ENCODE peak calls at places on chromosomes 13 and 19, in eight cellular contexts. F is stomach, O is K562, Y is endothelial cell of umbilical vein, L is GM23338, E is upper lobe of left lung, A is breast epithelium, S is HCT116. N is an unnamed sample.

GRCh38 chr19:40666803-40667438 is 23.5 kb downstream of the NUMBL start:
- DNase-seq in S (no peak), Y (no peak), O (no peak), E (no peak), A (no peak), L (no peak), F (no peak), N (no peak)

GRCh38 chr19:17107546-17108452 is 32.2 kb downstream of the MYO9B start:
- DNase-seq in L (no peak), Y (peak), F (peak), S (peak), E (peak), O (no peak), A (peak), N (no peak)

GRCh38 chr19:32881766-32882165 is 12.2 kb upstream of the SLC7A9 start:
- DNase-seq in A (peak), S (no peak), F (peak), L (no peak), Y (no peak), E (peak), O (no peak), N (no peak)

GRCh38 chr19:45177817-45178261 is at the start of gene TRAPPC6A:
- DNase-seq in F (peak), E (no peak), S (no peak), A (no peak), L (peak), Y (no peak), O (no peak), N (no peak)

GRCh38 chr19:3161453-3161852 is 17.1 kb upstream of the S1PR4 start:
- DNase-seq in E (no peak), F (no peak), O (no peak), S (no peak), L (no peak), Y (peak), A (no peak), N (no peak)

GRCh38 chr19:3398114-3398899 is 31.9 kb downstream of the NFIC start:
- DNase-seq in O (no peak), L (peak), A (peak), E (peak), S (no peak), F (peak), Y (no peak), N (no peak)

GRCh38 chr13:44904982-44905381 is 84.3 kb downstream of the NUFIP1 start:
- DNase-seq in F (peak), A (no peak), L (no peak), S (no peak), O (no peak), E (no peak), Y (peak), N (no peak)

GRCh38 chr13:113981201-113981605 is 7.3 kb upstream of the C13orf46 start:
- DNase-seq in A (peak), E (peak), O (no peak), F (peak), L (no peak), Y (no peak), S (peak), N (no peak)

GRCh38 chr13:109494955-109495354 is 291.4 kb downstream of the IRS2 start:
- DNase-seq in S (no peak), Y (no peak), E (no peak), L (no peak), F (no peak), A (no peak), O (no peak), N (no peak)

GRCh38 chr13:33053397-33054066 is 37.3 kb downstream of the KL start:
- DNase-seq in S (no peak), L (no peak), E (no peak), F (no peak), A (no peak), Y (no peak), O (no peak), N (no peak)

GRCh38 chr13:48500652-48501197 is 32.2 kb downstream of the RCBTB2 start:
- DNase-seq in Y (no peak), O (no peak), L (peak), S (no peak), E (no peak), A (no peak), F (no peak), N (no peak)

GRCh38 chr19:57888107-57888493 is 737 bp downstream of the ZNF814 start:
- DNase-seq in E (no peak), A (no peak), Y (no peak), O (no peak), S (no peak), F (no peak), L (peak), N (no peak)

DNA sequence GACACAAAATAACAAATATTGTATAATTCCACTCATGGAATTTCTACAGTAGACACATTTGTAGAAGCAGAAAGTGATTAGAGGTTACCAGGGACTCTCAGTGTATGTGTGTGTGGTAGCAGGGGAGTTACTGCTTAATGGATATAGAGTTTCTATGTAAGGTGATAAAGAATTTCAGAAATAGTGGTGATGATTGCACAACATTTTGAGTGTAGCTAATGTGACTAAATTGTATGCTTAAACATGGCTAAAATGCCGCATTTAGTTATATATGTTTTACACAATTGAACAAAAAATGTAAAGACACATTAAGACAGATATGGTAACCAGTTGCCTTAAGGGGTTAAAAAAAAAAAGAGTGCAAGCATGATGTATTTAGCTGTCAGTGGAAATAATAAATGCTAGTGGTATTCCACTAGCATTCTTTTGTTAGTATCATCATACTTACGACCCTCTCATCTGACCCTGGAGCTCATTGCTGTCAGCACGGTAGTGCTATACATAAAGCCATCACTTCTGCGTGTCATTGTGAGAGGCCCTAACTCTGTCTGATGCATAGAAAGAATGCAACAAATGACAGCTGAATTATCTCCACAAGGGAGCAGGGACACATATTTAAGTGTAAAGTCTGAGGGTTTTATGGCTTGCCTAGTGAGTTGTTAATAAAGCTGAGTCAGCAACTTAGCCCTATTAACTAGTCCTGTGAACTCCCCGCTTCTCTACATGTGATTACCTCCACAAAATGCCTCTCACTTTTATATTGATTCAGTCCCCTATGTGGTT is 134.1 kb upstream of the RXFP2 start:
- DNase-seq in A (no peak), F (no peak), S (no peak), L (no peak), Y (no peak), E (no peak), O (no peak), N (no peak)
- TF ChIP-seq POLR2AphosphoS5 in A (no peak), F (no peak), S (no peak), L (no peak), Y (no peak), E (no peak), O (no peak), N (no peak)

GRCh38 chr13:51282322-51282721 is 57.2 kb upstream of the SERPINE3 start:
- DNase-seq in E (no peak), F (peak), S (no peak), A (no peak), O (no peak), L (no peak), Y (no peak), N (no peak)

GRCh38 chr13:51284339-51284738 is 55.2 kb upstream of the SERPINE3 start:
- DNase-seq in L (no peak), A (no peak), E (no peak), O (no peak), Y (no peak), S (no peak), F (no peak), N (no peak)

GRCh38 chr13:51283361-51283760 is 56.1 kb upstream of the SERPINE3 start:
- DNase-seq in L (no peak), O (no peak), A (no peak), Y (no peak), E (no peak), S (no peak), F (no peak), N (no peak)

GRCh38 chr13:51287758-51288157 is 51.7 kb upstream of the SERPINE3 start:
- DNase-seq in F (no peak), A (no peak), S (no peak), Y (no peak), O (no peak), E (no peak), L (no peak), N (no peak)

GRCh38 chr13:51286135-51287002 is 53.1 kb upstream of the SERPINE3 start:
- DNase-seq in E (peak), Y (peak), S (peak), F (peak), A (peak), L (peak), O (peak), N (peak)
- TF ChIP-seq POLR2AphosphoS5 in E (no peak), Y (no peak), S (no peak), F (no peak), A (no peak), L (no peak), O (no peak), N (no peak)

GRCh38 chr13:35791191-35791902 is 314.9 kb upstream of the MAB21L1 start:
- DNase-seq in Y (no peak), L (no peak), F (no peak), E (no peak), S (no peak), O (no peak), A (no peak), N (no peak)

GRCh38 chr13:35793823-35794222 is 317.3 kb upstream of the MAB21L1 start:
- DNase-seq in F (no peak), L (no peak), O (no peak), A (no peak), S (no peak), E (no peak), Y (no peak), N (no peak)

GRCh38 chr13:35785563-35786327 is 309.3 kb upstream of the MAB21L1 start:
- DNase-seq in Y (no peak), F (no peak), S (no peak), O (no peak), A (no peak), L (no peak), E (no peak), N (no peak)

GRCh38 chr13:35787937-35788336 is 311.4 kb upstream of the MAB21L1 start:
- DNase-seq in L (peak), A (no peak), O (no peak), Y (no peak), E (no peak), S (no peak), F (no peak), N (no peak)

DNA sequence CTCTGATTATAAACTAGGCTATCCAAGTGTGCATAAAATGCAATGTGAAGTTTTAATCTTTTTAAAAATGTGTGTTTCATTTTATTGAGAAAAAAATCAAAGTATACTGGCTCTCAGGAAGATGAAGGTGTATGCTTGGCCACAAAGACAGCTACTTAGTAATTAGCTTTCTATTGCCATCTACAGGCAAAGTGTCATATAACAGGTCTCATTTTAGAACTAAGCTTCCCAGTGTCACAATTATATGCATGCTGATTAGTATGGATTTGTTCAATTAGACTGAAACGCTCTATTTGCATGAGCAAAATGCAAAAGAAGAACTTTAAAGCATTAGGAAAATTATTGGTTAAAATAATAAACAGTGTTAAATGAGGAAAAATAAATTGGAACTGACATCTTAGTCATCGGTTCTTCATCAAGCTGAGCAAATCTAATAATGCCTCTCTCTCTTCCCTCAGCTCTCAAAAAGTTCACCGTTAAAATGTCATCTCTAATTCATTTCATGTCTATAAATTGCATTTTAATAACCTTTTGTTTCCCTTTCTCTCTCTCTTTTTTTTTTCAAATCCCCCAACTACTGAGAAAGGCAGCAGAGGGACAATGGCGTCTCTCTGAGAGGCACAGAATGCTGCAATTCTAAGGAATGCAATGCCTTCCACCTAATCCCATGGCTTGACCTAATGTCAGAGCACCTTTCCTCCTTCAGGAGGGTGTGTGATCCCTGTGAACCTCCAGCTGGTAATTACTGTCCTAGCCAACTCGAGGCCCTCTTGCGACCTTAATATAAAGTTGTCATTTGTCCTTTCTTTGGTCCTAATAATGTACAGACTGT is 313.1 kb upstream of the MAB21L1 start:
- DNase-seq in L (peak), E (no peak), F (no peak), A (no peak), O (no peak), Y (peak), S (peak), N (no peak)
- TF ChIP-seq POLR2AphosphoS5 in L (no peak), E (no peak), F (no peak), A (no peak), O (no peak), Y (no peak), S (no peak), N (no peak)

GRCh38 chr19:49876422-49877019 is 634 bp downstream of the AKT1S1 start:
- DNase-seq in S (peak), A (peak), F (peak), L (peak), Y (peak), E (peak), O (peak), N (no peak)
- TF ChIP-seq POLR2AphosphoS5 in S (peak), A (peak), F (peak), L (peak), Y (peak), E (peak), O (peak), N (peak)

GRCh38 chr13:98503175-98504028 is 73.5 kb downstream of the STK24 start:
- DNase-seq in L (no peak), E (no peak), S (no peak), O (peak), Y (no peak), F (no peak), A (no peak), N (no peak)
- TF ChIP-seq POLR2AphosphoS5 in L (no peak), E (no peak), S (no peak), O (no peak), Y (no peak), F (peak), A (no peak), N (no peak)

DNA sequence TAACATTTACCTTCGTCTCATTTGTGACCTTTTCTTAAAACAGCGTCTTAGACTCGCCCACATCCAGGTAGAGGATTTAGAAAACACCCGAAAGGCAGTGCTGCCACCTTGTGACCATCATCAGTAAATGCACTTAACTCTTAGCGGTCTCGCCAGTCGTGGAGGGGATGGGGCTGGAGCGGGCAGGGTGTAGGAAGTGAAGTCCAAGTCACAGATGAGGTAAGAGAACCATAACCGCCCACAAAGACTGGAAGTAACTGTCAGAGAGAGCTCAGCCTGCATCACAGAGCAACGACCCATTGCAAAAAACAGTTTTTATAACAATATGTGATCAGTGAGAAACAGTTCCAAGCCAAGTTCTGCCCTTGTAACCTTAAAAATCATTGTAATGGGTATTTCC is 10.7 kb upstream of the CEACAM3 start:
- DNase-seq in Y (peak), L (peak), A (peak), E (no peak), S (peak), O (peak), F (peak), N (peak)
- TF ChIP-seq POLR2AphosphoS5 in Y (no peak), L (no peak), A (no peak), E (no peak), S (no peak), O (no peak), F (no peak), N (no peak)

GRCh38 chr19:56538761-56539263 is at the start of gene ZFP28:
- DNase-seq in E (peak), L (peak), A (no peak), F (no peak), S (no peak), Y (no peak), O (no peak), N (peak)

GRCh38 chr19:56543776-56544175 is 5.0 kb downstream of the ZFP28 start:
- DNase-seq in E (no peak), O (no peak), L (no peak), Y (no peak), F (no peak), A (no peak), S (no peak), N (no peak)

GRCh38 chr19:56537442-56537841 is 1.3 kb upstream of the ZFP28 start:
- DNase-seq in E (no peak), Y (no peak), A (no peak), F (no peak), L (no peak), O (no peak), S (no peak), N (no peak)

GRCh38 chr19:56538254-56538760 is 441 bp upstream of the ZFP28 start:
- DNase-seq in E (peak), O (no peak), L (peak), A (peak), F (peak), Y (peak), S (no peak), N (peak)
- TF ChIP-seq POLR2AphosphoS5 in E (peak), O (no peak), L (peak), A (peak), F (peak), Y (no peak), S (no peak), N (no peak)

GRCh38 chr19:5059191-5059579 is 90.3 kb downstream of the KDM4B start:
- DNase-seq in O (no peak), E (peak), Y (no peak), S (no peak), L (no peak), F (no peak), A (no peak), N (no peak)

GRCh38 chr19:5059767-5060166 is 90.9 kb downstream of the KDM4B start:
- DNase-seq in O (no peak), F (no peak), A (no peak), S (no peak), E (peak), L (no peak), Y (no peak), N (no peak)

GRCh38 chr19:5057860-5058259 is 88.9 kb downstream of the KDM4B start:
- DNase-seq in F (no peak), S (no peak), O (peak), A (no peak), E (no peak), L (peak), Y (no peak), N (no peak)

GRCh38 chr19:5060591-5061339 is 91.9 kb downstream of the KDM4B start:
- DNase-seq in Y (no peak), O (no peak), L (no peak), F (no peak), A (no peak), S (no peak), E (peak), N (no peak)

DNA sequence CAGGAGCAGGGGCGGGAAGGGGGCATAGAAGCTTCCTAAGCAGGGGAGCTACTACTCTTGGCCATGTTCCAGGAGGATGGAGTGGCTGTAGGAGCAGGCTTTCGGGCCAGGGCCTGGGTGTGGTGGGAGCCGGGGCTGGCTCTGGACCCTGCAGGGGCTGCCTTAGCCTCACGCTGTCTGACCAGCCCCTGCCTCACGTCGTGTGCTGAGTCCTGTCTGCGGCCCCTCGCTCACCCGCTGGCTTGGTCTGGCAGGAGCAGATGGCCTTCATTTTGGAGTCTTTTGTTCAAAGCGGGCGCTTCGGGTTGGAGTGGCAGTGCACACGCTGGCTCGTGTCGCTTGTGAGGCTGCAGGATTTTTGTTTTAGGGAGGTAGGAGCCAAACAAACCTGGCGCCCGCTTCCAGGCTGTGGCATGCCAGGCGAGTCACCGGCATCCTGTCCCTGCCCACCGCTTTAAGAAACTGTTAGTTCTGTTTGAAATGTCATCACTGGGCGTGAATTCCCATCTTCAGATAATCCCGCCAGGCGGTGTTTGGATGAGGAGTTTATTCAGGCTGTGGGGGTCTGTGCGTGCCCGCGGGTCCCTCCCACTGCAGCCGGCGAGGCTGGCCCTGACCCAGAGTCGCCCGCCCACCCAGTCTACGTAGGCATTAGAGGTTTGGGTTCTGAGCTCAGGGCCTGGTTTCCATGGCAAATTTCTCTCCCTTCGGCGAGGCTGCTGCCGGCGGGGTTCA is 89.7 kb downstream of the KDM4B start:
- DNase-seq in Y (no peak), L (no peak), O (no peak), S (no peak), A (no peak), E (peak), F (no peak), N (no peak)
- TF ChIP-seq POLR2AphosphoS5 in Y (no peak), L (no peak), O (no peak), S (no peak), A (no peak), E (no peak), F (no peak), N (no peak)

N was measured in GM12892.